ENCODE peak calls at places on chromosomes 3 and 15, in four cellular contexts. N is psoas muscle, S is IMR-90, D is ovary. G is an unnamed sample.

GRCh38 chr3:142660379-142660778 is 63.5 kb upstream of the TRPC1 start:
- DNase-seq in N (no peak), S (no peak), D (no peak), G (no peak)

GRCh38 chr15:95620934-95621579 is 709.4 kb upstream of the NR2F2 start:
- DNase-seq in N (no peak), S (peak; percentile 65), D (peak; percentile 32), G (no peak)

GRCh38 chr3:195931582-195932273 is 23.4 kb upstream of the TNK2 start:
- DNase-seq in N (no peak), S (no peak), D (no peak), G (no peak)

GRCh38 chr15:78979456-78980320 is 34.8 kb upstream of the CTSH start:
- DNase-seq in N (no peak), S (peak; percentile 81), D (peak; percentile 77), G (peak; percentile 90)

GRCh38 chr3:188542196-188542595 is 388.2 kb downstream of the LPP start:
- DNase-seq in N (no peak), S (no peak), D (no peak), G (no peak)

GRCh38 chr3:172307143-172307560 is 141.1 kb downstream of the GHSR start:
- DNase-seq in N (no peak), S (peak; percentile 70), D (no peak), G (no peak)

GRCh38 chr15:63238796-63239195 is 38.6 kb upstream of the APH1B start:
- DNase-seq in N (no peak), S (peak; percentile 78), D (no peak), G (no peak)

GRCh38 chr15:62649793-62650420 is 392.6 kb upstream of the TPM1 start:
- DNase-seq in N (no peak), S (peak; percentile 58), D (no peak), G (no peak)

GRCh38 chr15:48962662-48963523 is 826 bp downstream of the SHC4 start:
- DNase-seq in N (peak; percentile 52), S (peak; percentile 61), D (no peak), G (no peak)

GRCh38 chr15:78930577-78931388 is 14.1 kb downstream of the CTSH start:
- DNase-seq in N (peak; percentile 58), S (peak; percentile 92), D (no peak), G (no peak)

GRCh38 chr15:68432665-68433064 is 702 bp upstream of the ITGA11 start:
- DNase-seq in N (no peak), S (no peak), D (no peak), G (no peak)

GRCh38 chr15:101514318-101514717 is 24.8 kb upstream of the PCSK6 start:
- DNase-seq in N (no peak), S (no peak), D (no peak), G (no peak)

GRCh38 chr15:101510212-101511197 is 21.0 kb upstream of the PCSK6 start:
- DNase-seq in N (no peak), S (no peak), D (no peak), G (no peak)

GRCh38 chr15:101506491-101506890 is 17.0 kb upstream of the PCSK6 start:
- DNase-seq in N (no peak), S (no peak), D (no peak), G (no peak)

GRCh38 chr15:101509279-101509678 is 19.8 kb upstream of the PCSK6 start:
- DNase-seq in N (no peak), S (no peak), D (no peak), G (no peak)

DNA sequence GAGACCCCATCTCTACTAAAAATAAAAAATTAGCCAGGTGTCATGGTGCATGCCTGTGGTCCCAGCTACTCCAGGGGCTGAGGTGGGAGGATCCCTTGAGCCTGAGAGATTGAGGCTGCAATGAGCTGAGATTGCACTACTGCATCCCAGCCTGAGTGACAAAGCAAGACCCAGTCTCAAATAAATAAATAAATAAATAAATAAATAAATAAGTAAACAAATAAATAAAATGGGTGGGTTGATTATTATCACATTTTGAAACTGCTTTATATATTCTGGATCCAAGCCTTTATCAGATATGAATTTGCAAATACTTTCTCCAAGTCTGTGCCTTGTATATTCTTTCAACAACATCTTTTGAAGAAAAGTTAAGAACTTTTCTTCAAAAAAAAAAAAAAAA is 22.2 kb upstream of the PCSK6 start:
- DNase-seq in N (no peak), S (no peak), D (no peak), G (no peak)
- H3K4me3 ChIP-seq in N (no peak overlapping the region), S (no peak overlapping the region), D (no peak overlapping the region), G (no peak overlapping the region)

GRCh38 chr15:85838655-85839054 is 43.9 kb upstream of the KLHL25 start:
- DNase-seq in N (no peak), S (no peak), D (no peak), G (no peak)

GRCh38 chr15:85840079-85840801 is 45.5 kb upstream of the KLHL25 start:
- DNase-seq in N (peak; percentile 85), S (peak; percentile 41), D (peak; percentile 76), G (peak; percentile 70)

GRCh38 chr15:85837881-85838280 is 43.2 kb upstream of the KLHL25 start:
- DNase-seq in N (no peak), S (no peak), D (no peak), G (no peak)

GRCh38 chr15:85840802-85841152 is 46.1 kb upstream of the KLHL25 start:
- DNase-seq in N (no peak), S (no peak), D (no peak), G (no peak)

DNA sequence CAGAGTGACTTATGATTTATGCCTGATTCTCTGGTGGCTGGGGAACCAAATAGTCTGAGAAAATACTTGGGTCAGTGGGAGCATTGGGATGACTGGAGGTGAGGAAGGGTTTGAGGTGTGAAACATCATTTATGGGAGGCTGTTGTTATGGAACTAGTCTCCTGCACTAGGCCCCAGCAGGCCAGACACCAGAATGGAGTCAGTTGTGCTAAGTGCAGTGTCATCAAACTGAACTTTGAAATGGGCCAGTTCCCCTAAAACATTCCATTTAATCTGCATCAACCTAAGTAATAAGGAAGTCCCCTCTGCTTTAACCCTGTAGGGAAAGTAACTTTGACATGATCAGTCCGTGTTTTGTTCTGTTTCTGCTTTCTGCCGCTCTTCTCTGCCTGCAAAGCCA is 44.9 kb upstream of the KLHL25 start:
- DNase-seq in N (no peak), S (no peak), D (no peak), G (no peak)
- H3K27ac ChIP-seq in N (no peak overlapping the region), S (no peak overlapping the region), D (no peak overlapping the region), G (no peak overlapping the region)

DNA sequence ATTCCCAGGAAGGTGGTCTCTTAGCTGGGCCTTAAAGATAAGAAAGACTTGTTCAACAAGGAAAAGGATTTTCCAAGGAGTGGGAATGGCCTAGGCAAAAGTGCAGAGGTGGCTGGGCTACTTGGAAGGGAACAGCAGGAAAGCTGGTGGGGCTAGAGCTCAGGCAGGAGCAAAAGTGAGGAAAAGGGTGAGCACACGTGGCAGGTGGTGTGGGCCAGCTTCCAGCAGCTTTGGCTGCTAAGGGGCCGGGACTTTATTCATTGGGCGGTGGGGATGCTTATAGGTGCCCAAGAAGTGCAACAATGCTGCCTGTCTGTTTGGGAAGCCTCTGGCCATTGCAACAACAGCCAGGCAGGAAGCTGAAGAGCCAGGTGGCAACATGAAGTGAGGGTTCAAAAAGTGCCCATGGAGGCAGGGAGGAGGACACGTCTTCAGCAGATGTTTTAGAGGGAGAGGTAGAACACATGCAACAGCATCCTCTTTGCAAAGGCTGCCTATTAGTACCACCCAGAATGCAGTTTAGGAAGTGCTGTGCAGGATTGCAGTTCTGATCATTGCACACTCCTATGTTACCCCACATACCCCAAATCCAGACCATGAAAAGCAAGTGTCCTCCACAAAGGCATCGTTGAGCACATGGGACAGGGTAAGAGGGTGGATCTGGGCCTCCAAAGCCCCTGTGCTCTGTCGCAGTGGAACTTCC is 13.8 kb downstream of the ALDH1A3 start:
- DNase-seq in N (no peak), S (no peak), D (no peak), G (no peak)
- H3K4me3 ChIP-seq in N (no peak overlapping the region), S (no peak overlapping the region), D (no peak overlapping the region), G (no peak overlapping the region)

DNA sequence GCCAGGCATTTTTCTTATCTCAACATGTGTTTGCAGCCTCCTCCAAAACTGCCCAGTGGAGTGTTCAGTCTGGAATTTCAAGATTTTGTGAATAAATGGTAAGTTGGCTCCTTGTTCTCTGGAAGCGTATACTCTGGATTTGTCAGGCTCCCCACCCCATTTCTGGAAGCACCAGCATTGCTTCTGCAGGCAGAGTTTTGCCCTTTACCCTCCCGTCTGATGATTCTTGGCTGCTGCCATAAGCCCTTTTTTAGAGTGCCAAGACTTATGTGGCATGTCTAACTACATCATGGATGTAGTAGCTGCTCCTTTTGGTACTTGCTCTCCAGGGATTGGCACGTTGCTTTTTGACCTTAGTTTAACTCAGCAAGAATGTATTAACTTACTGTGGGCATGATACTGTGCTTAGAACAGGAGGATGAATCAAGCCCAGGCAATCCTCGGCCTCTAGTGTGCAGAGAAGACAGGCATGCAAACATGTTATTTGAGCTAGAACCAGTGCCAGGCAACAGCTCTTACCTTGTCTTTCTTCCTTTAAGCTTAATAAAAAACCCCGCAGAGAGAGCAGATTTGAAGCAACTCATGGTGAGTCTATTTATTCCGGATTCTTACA is 8.3 kb downstream of the SNAPC5 start:
- DNase-seq in N (no peak), S (no peak), D (no peak), G (no peak)
- H3K27ac ChIP-seq in N (no peak overlapping the region), S (no peak overlapping the region), D (no peak overlapping the region), G (no peak overlapping the region)

GRCh38 chr3:6602329-6602728 is 258.6 kb upstream of the GRM7 start:
- DNase-seq in N (no peak), S (no peak), D (no peak), G (no peak)
- H3K4me3 ChIP-seq in N (no peak overlapping the region), S (no peak overlapping the region), D (no peak overlapping the region), G (no peak overlapping the region)

GRCh38 chr3:48569400-48569799 is 5.8 kb upstream of the UCN2 start:
- DNase-seq in N (no peak), S (no peak), D (no peak), G (no peak)

GRCh38 chr3:48571938-48572337 is 8.4 kb upstream of the UCN2 start:
- DNase-seq in N (no peak), S (no peak), D (no peak), G (no peak)

GRCh38 chr3:48567500-48567899 is 3.9 kb upstream of the UCN2 start:
- DNase-seq in N (no peak), S (no peak), D (no peak), G (no peak)

GRCh38 chr3:48568476-48568875 is 4.9 kb upstream of the UCN2 start:
- DNase-seq in N (no peak), S (no peak), D (no peak), G (no peak)

DNA sequence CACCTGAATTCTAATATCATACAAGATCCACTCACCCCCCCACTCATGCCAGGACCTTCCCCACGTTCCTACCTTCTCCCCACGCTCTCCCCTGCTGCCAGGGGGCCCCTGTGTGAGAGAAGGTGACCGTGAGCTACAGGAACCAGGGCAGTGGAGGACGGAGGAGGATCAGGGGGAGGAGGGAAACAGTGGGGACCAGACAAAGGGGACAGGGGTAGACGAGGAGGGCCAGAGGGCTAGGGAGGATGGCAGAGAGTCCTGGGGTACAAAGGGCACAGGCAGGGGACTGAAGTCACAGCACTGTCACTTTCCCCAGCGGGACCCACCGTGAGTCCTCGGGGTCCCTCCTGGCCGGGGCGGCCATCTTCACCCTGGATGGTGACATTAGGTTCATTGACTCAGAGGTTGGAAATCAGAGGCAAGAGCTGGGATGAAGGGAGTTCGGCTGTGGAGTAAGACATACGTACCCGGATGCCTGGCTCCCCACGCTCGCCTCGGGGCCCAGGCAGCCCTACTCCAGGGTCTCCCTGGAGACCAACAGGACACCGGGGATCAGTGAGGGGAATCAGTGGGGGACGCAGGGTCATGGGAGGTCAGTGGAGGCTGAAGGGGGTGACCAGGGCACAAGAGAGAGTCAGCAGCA is 6.3 kb upstream of the UCN2 start:
- DNase-seq in N (no peak), S (no peak), D (no peak), G (no peak)
- H3K27ac ChIP-seq in N (no peak overlapping the region), S (no peak overlapping the region), D (no peak overlapping the region), G (no peak overlapping the region)